ENCODE peak calls at places on chromosomes 3 and 15, in seven cellular contexts. One of them, this sample, is unnamed.

GRCh38 chr15:78536134-78536533 is 4.1 kb upstream of the PSMA4 start:
- DNase-seq in EH: peak
- DNase-seq in tibial nerve: no peak
- DNase-seq in NCI-H1417: no peak
- DNase-seq in cortex of kidney: no peak
- DNase-seq in pulmonary artery endothelial cell: no peak
- DNase-seq in stimulated activated effector memory CD8-positive, alpha-beta T cell treated with anti-CD3 and anti-CD28 coated beads, Interleukin-12 subunit alpha, Interleukin-12 subunit beta, amount 100 ng/mL, for 72 hours: no peak
- DNase-seq in this sample: no peak

GRCh38 chr3:130386604-130387263 is 41.3 kb downstream of the COL6A5 start:
- DNase-seq in EH: no peak
- DNase-seq in tibial nerve: no peak
- DNase-seq in NCI-H1417: no peak
- DNase-seq in cortex of kidney: no peak
- DNase-seq in pulmonary artery endothelial cell: peak
- DNase-seq in stimulated activated effector memory CD8-positive, alpha-beta T cell treated with anti-CD3 and anti-CD28 coated beads, Interleukin-12 subunit alpha, Interleukin-12 subunit beta, amount 100 ng/mL, for 72 hours: no peak
- DNase-seq in this sample: no peak

GRCh38 chr15:48627260-48627969 is 18.1 kb downstream of the FBN1 start:
- DNase-seq in EH: peak
- DNase-seq in tibial nerve: no peak
- DNase-seq in NCI-H1417: no peak
- DNase-seq in cortex of kidney: no peak
- DNase-seq in pulmonary artery endothelial cell: no peak
- DNase-seq in stimulated activated effector memory CD8-positive, alpha-beta T cell treated with anti-CD3 and anti-CD28 coated beads, Interleukin-12 subunit alpha, Interleukin-12 subunit beta, amount 100 ng/mL, for 72 hours: no peak
- DNase-seq in this sample: no peak

GRCh38 chr3:114624047-114624445 is 330.2 kb downstream of the TIGIT start:
- DNase-seq in EH: peak
- DNase-seq in tibial nerve: peak
- DNase-seq in NCI-H1417: no peak
- DNase-seq in cortex of kidney: no peak
- DNase-seq in pulmonary artery endothelial cell: peak
- DNase-seq in stimulated activated effector memory CD8-positive, alpha-beta T cell treated with anti-CD3 and anti-CD28 coated beads, Interleukin-12 subunit alpha, Interleukin-12 subunit beta, amount 100 ng/mL, for 72 hours: no peak
- DNase-seq in this sample: no peak

GRCh38 chr3:177574232-177574856 is 377.1 kb upstream of the TBL1XR1 start:
- DNase-seq in EH: peak
- DNase-seq in tibial nerve: no peak
- DNase-seq in NCI-H1417: peak
- DNase-seq in cortex of kidney: no peak
- DNase-seq in pulmonary artery endothelial cell: no peak
- DNase-seq in stimulated activated effector memory CD8-positive, alpha-beta T cell treated with anti-CD3 and anti-CD28 coated beads, Interleukin-12 subunit alpha, Interleukin-12 subunit beta, amount 100 ng/mL, for 72 hours: no peak
- DNase-seq in this sample: peak

GRCh38 chr15:24823473-24823872 is 131.3 kb upstream of the SNRPN start:
- DNase-seq in EH: no peak
- DNase-seq in tibial nerve: no peak
- DNase-seq in NCI-H1417: no peak
- DNase-seq in cortex of kidney: no peak
- DNase-seq in pulmonary artery endothelial cell: no peak
- DNase-seq in stimulated activated effector memory CD8-positive, alpha-beta T cell treated with anti-CD3 and anti-CD28 coated beads, Interleukin-12 subunit alpha, Interleukin-12 subunit beta, amount 100 ng/mL, for 72 hours: no peak
- DNase-seq in this sample: no peak

GRCh38 chr3:32334675-32335074 is 57.0 kb upstream of the CMTM7 start:
- DNase-seq in EH: no peak
- DNase-seq in tibial nerve: no peak
- DNase-seq in NCI-H1417: no peak
- DNase-seq in cortex of kidney: no peak
- DNase-seq in pulmonary artery endothelial cell: no peak
- DNase-seq in stimulated activated effector memory CD8-positive, alpha-beta T cell treated with anti-CD3 and anti-CD28 coated beads, Interleukin-12 subunit alpha, Interleukin-12 subunit beta, amount 100 ng/mL, for 72 hours: peak
- DNase-seq in this sample: no peak

GRCh38 chr15:78193731-78194567 is 40.4 kb downstream of the ACSBG1 start:
- DNase-seq in EH: no peak
- DNase-seq in tibial nerve: no peak
- DNase-seq in NCI-H1417: no peak
- DNase-seq in cortex of kidney: no peak
- DNase-seq in pulmonary artery endothelial cell: no peak
- DNase-seq in stimulated activated effector memory CD8-positive, alpha-beta T cell treated with anti-CD3 and anti-CD28 coated beads, Interleukin-12 subunit alpha, Interleukin-12 subunit beta, amount 100 ng/mL, for 72 hours: no peak
- DNase-seq in this sample: no peak

GRCh38 chr3:102054543-102054942 is 205.2 kb downstream of the NFKBIZ start:
- DNase-seq in EH: no peak
- DNase-seq in tibial nerve: no peak
- DNase-seq in NCI-H1417: no peak
- DNase-seq in cortex of kidney: no peak
- DNase-seq in pulmonary artery endothelial cell: no peak
- DNase-seq in stimulated activated effector memory CD8-positive, alpha-beta T cell treated with anti-CD3 and anti-CD28 coated beads, Interleukin-12 subunit alpha, Interleukin-12 subunit beta, amount 100 ng/mL, for 72 hours: no peak
- DNase-seq in this sample: no peak

GRCh38 chr3:13482106-13482690 is 2.1 kb downstream of the HDAC11 start:
- DNase-seq in EH: no peak
- DNase-seq in tibial nerve: no peak
- DNase-seq in NCI-H1417: no peak
- DNase-seq in cortex of kidney: no peak
- DNase-seq in pulmonary artery endothelial cell: no peak
- DNase-seq in stimulated activated effector memory CD8-positive, alpha-beta T cell treated with anti-CD3 and anti-CD28 coated beads, Interleukin-12 subunit alpha, Interleukin-12 subunit beta, amount 100 ng/mL, for 72 hours: no peak
- DNase-seq in this sample: no peak

GRCh38 chr15:37933685-37934084 is 755 bp upstream of the TMCO5A start:
- DNase-seq in EH: peak
- DNase-seq in tibial nerve: no peak
- DNase-seq in NCI-H1417: no peak
- DNase-seq in cortex of kidney: no peak
- DNase-seq in pulmonary artery endothelial cell: no peak
- DNase-seq in stimulated activated effector memory CD8-positive, alpha-beta T cell treated with anti-CD3 and anti-CD28 coated beads, Interleukin-12 subunit alpha, Interleukin-12 subunit beta, amount 100 ng/mL, for 72 hours: no peak
- DNase-seq in this sample: peak

GRCh38 chr3:12750658-12751071 is 8.4 kb downstream of the TMEM40 start:
- DNase-seq in EH: peak
- DNase-seq in tibial nerve: no peak
- DNase-seq in NCI-H1417: no peak
- DNase-seq in cortex of kidney: no peak
- DNase-seq in pulmonary artery endothelial cell: no peak
- DNase-seq in stimulated activated effector memory CD8-positive, alpha-beta T cell treated with anti-CD3 and anti-CD28 coated beads, Interleukin-12 subunit alpha, Interleukin-12 subunit beta, amount 100 ng/mL, for 72 hours: peak
- DNase-seq in this sample: no peak

GRCh38 chr15:62698646-62699045 is 343.9 kb upstream of the TPM1 start:
- DNase-seq in EH: no peak
- DNase-seq in tibial nerve: no peak
- DNase-seq in NCI-H1417: no peak
- DNase-seq in cortex of kidney: no peak
- DNase-seq in pulmonary artery endothelial cell: no peak
- DNase-seq in stimulated activated effector memory CD8-positive, alpha-beta T cell treated with anti-CD3 and anti-CD28 coated beads, Interleukin-12 subunit alpha, Interleukin-12 subunit beta, amount 100 ng/mL, for 72 hours: no peak
- DNase-seq in this sample: no peak

GRCh38 chr3:119025390-119025789 is 9.3 kb downstream of the IGSF11 start:
- DNase-seq in EH: no peak
- DNase-seq in tibial nerve: no peak
- DNase-seq in NCI-H1417: no peak
- DNase-seq in cortex of kidney: no peak
- DNase-seq in pulmonary artery endothelial cell: no peak
- DNase-seq in stimulated activated effector memory CD8-positive, alpha-beta T cell treated with anti-CD3 and anti-CD28 coated beads, Interleukin-12 subunit alpha, Interleukin-12 subunit beta, amount 100 ng/mL, for 72 hours: no peak
- DNase-seq in this sample: no peak

GRCh38 chr15:74461847-74462511 is 1.0 kb upstream of the UBL7 start:
- DNase-seq in EH: peak
- DNase-seq in tibial nerve: no peak
- DNase-seq in NCI-H1417: no peak
- DNase-seq in cortex of kidney: no peak
- DNase-seq in pulmonary artery endothelial cell: no peak
- DNase-seq in stimulated activated effector memory CD8-positive, alpha-beta T cell treated with anti-CD3 and anti-CD28 coated beads, Interleukin-12 subunit alpha, Interleukin-12 subunit beta, amount 100 ng/mL, for 72 hours: no peak
- DNase-seq in this sample: no peak